ENCODE peak calls at places on chromosomes 1 and 21, in five cellular contexts. One of them, this sample, is unnamed.

GRCh38 chr1:167650266-167651160 is 20.5 kb downstream of the RCSD1 start:
- DNase-seq in HTR-8/SVneo: no peak
- DNase-seq in astrocyte: no peak
- DNase-seq in stomach: no peak
- DNase-seq in DMS153: no peak
- DNase-seq in this sample: no peak

GRCh38 chr1:196366817-196367495 is 241.3 kb downstream of the KCNT2 start:
- DNase-seq in HTR-8/SVneo: no peak
- DNase-seq in astrocyte: no peak
- DNase-seq in stomach: no peak
- DNase-seq in DMS153: no peak
- DNase-seq in this sample: no peak

GRCh38 chr1:53346007-53346813 is 18.3 kb upstream of the LRP8 start:
- DNase-seq in HTR-8/SVneo: no peak
- DNase-seq in astrocyte: no peak
- DNase-seq in stomach: peak
- DNase-seq in DMS153: no peak
- DNase-seq in this sample: no peak

GRCh38 chr21:45506241-45506817 is 35.9 kb downstream of the SLC19A1 start:
- DNase-seq in HTR-8/SVneo: no peak
- DNase-seq in astrocyte: no peak
- DNase-seq in stomach: no peak
- DNase-seq in DMS153: no peak
- DNase-seq in this sample: no peak

GRCh38 chr1:38083541-38083940 is 36.9 kb upstream of the POU3F1 start:
- DNase-seq in HTR-8/SVneo: no peak
- DNase-seq in astrocyte: no peak
- DNase-seq in stomach: no peak
- DNase-seq in DMS153: no peak
- DNase-seq in this sample: no peak

GRCh38 chr1:143735764-143736461 is 235.9 kb downstream of the FAM72C start:
- DNase-seq in HTR-8/SVneo: no peak
- DNase-seq in astrocyte: no peak
- DNase-seq in stomach: no peak
- DNase-seq in DMS153: no peak
- DNase-seq in this sample: no peak

GRCh38 chr1:95286479-95286878 is 52.5 kb downstream of the RWDD3 start:
- DNase-seq in HTR-8/SVneo: no peak
- DNase-seq in astrocyte: no peak
- DNase-seq in stomach: peak
- DNase-seq in DMS153: peak
- DNase-seq in this sample: peak

GRCh38 chr1:224617410-224618361 is 1.6 kb downstream of the CNIH3 start:
- DNase-seq in HTR-8/SVneo: no peak
- DNase-seq in astrocyte: no peak
- DNase-seq in stomach: no peak
- DNase-seq in DMS153: no peak
- DNase-seq in this sample: no peak

GRCh38 chr1:91844862-91845528 is 41.0 kb downstream of the TGFBR3 start:
- DNase-seq in HTR-8/SVneo: peak
- DNase-seq in astrocyte: peak
- DNase-seq in stomach: peak
- DNase-seq in DMS153: no peak
- DNase-seq in this sample: no peak

GRCh38 chr21:16535100-16535418 is 805.3 kb downstream of the USP25 start:
- DNase-seq in HTR-8/SVneo: no peak
- DNase-seq in astrocyte: peak
- DNase-seq in stomach: peak
- DNase-seq in DMS153: no peak
- DNase-seq in this sample: peak

GRCh38 chr1:33348676-33349080 is 27.8 kb upstream of the A3GALT2 start:
- DNase-seq in HTR-8/SVneo: no peak
- DNase-seq in astrocyte: no peak
- DNase-seq in stomach: no peak
- DNase-seq in DMS153: no peak
- DNase-seq in this sample: no peak

GRCh38 chr1:183164350-183164749 is 21.7 kb upstream of the LAMC2 start:
- DNase-seq in HTR-8/SVneo: peak
- DNase-seq in astrocyte: peak
- DNase-seq in stomach: no peak
- DNase-seq in DMS153: no peak
- DNase-seq in this sample: no peak

GRCh38 chr21:44836666-44837471 is 19.0 kb upstream of the SUMO3 start:
- DNase-seq in HTR-8/SVneo: peak
- DNase-seq in astrocyte: no peak
- DNase-seq in stomach: no peak
- DNase-seq in DMS153: peak
- DNase-seq in this sample: no peak

GRCh38 chr1:116832932-116833578 is 76.7 kb upstream of the PTGFRN start:
- DNase-seq in HTR-8/SVneo: no peak
- DNase-seq in astrocyte: no peak
- DNase-seq in stomach: no peak
- DNase-seq in DMS153: no peak
- DNase-seq in this sample: no peak

GRCh38 chr1:52825868-52826267 is 16.7 kb upstream of the ZYG11A start:
- DNase-seq in HTR-8/SVneo: no peak
- DNase-seq in astrocyte: no peak
- DNase-seq in stomach: no peak
- DNase-seq in DMS153: no peak
- DNase-seq in this sample: no peak

GRCh38 chr1:55816456-55816794 is 601.3 kb upstream of the USP24 start:
- DNase-seq in HTR-8/SVneo: no peak
- DNase-seq in astrocyte: peak
- DNase-seq in stomach: no peak
- DNase-seq in DMS153: no peak
- DNase-seq in this sample: no peak

GRCh38 chr21:38691626-38692025 is 114.1 kb upstream of the ETS2 start:
- DNase-seq in HTR-8/SVneo: no peak
- DNase-seq in astrocyte: no peak
- DNase-seq in stomach: no peak
- DNase-seq in DMS153: no peak
- DNase-seq in this sample: no peak